ENCODE peak calls at places on chromosomes 11 and 22, in five cellular contexts. R, G, F, H and I are unnamed samples.

GRCh38 chr11:83865636-83866461 is 579.7 kb upstream of the CCDC90B start:
- DNase-seq in R (peak), G (no peak), F (no peak), H (no peak), I (no peak)

GRCh38 chr11:23865341-23865975 is 631.4 kb upstream of the LUZP2 start:
- DNase-seq in R (peak), G (no peak), F (no peak), H (no peak), I (no peak)

GRCh38 chr22:48772286-48772907 is 1055.3 kb downstream of the BRD1 start:
- DNase-seq in R (no peak), G (peak), F (no peak), H (no peak), I (no peak)

GRCh38 chr11:38646382-38646781 is 2048.3 kb upstream of the RAG2 start:
- DNase-seq in R (no peak), G (no peak), F (no peak), H (no peak), I (no peak)

GRCh38 chr11:77211594-77212251 is 83.7 kb downstream of the MYO7A start:
- DNase-seq in R (no peak), G (peak), F (no peak), H (no peak), I (no peak)

GRCh38 chr11:67450796-67451657 is 1.5 kb downstream of the GPR152 start:
- DNase-seq in R (no peak), G (no peak), F (no peak), H (no peak), I (no peak)

GRCh38 chr11:112831041-112831440 is 130.2 kb upstream of the NCAM1 start:
- DNase-seq in R (no peak), G (no peak), F (no peak), H (no peak), I (no peak)

GRCh38 chr11:61309141-61309540 is 14.0 kb upstream of the VWCE start:
- DNase-seq in R (no peak), G (no peak), F (no peak), H (no peak), I (no peak)

GRCh38 chr11:48078661-48079060 is 98.3 kb downstream of the PTPRJ start:
- DNase-seq in R (no peak), G (no peak), F (no peak), H (no peak), I (no peak)

GRCh38 chr11:117851091-117851490 is 25.4 kb downstream of the FXYD6 start:
- DNase-seq in R (peak), G (peak), F (no peak), H (no peak), I (peak)

GRCh38 chr11:10659339-10660216 is 34.0 kb downstream of the IRAG1 start:
- DNase-seq in R (peak), G (peak), F (no peak), H (no peak), I (peak)

GRCh38 chr11:10303558-10304363 is 1.1 kb upstream of the ADM start:
- DNase-seq in R (peak), G (peak), F (no peak), H (peak), I (no peak)

GRCh38 chr11:79482800-79483199 is 42.0 kb upstream of the TENM4 start:
- DNase-seq in R (no peak), G (no peak), F (no peak), H (no peak), I (no peak)

GRCh38 chr11:117685566-117685965 is 111.5 kb downstream of the DSCAML1 start:
- DNase-seq in R (no peak), G (no peak), F (no peak), H (no peak), I (no peak)

GRCh38 chr11:123429336-123429735 is 733 bp upstream of the GRAMD1B start:
- DNase-seq in R (peak), G (peak), F (no peak), H (no peak), I (no peak)

GRCh38 chr11:118892515-118892914 is 8.8 kb downstream of the CXCR5 start:
- DNase-seq in R (no peak), G (no peak), F (peak), H (peak), I (no peak)

GRCh38 chr11:101401245-101401644 is 182.6 kb downstream of the TRPC6 start:
- DNase-seq in R (peak), G (no peak), F (no peak), H (no peak), I (no peak)

GRCh38 chr11:83112886-83113285 is 41.2 kb upstream of the RAB30 start:
- DNase-seq in R (peak), G (no peak), F (no peak), H (no peak), I (no peak)

GRCh38 chr11:120389693-120390584 is 53.7 kb downstream of the ARHGEF12 start:
- DNase-seq in R (no peak), G (no peak), F (no peak), H (no peak), I (no peak)

GRCh38 chr11:112000703-112001102 is 24.5 kb upstream of the DLAT start:
- DNase-seq in R (no peak), G (no peak), F (no peak), H (no peak), I (no peak)

GRCh38 chr22:30241576-30242371 is 4.8 kb downstream of the LIF start:
- DNase-seq in R (no peak), G (no peak), F (no peak), H (no peak), I (no peak)

GRCh38 chr11:119608201-119608600 is 120.8 kb downstream of the NECTIN1 start:
- DNase-seq in R (no peak), G (no peak), F (no peak), H (no peak), I (no peak)

GRCh38 chr22:23119492-23120414 is 22.0 kb downstream of the RSPH14 start:
- DNase-seq in R (no peak), G (no peak), F (peak), H (peak), I (no peak)

GRCh38 chr22:17575681-17576080 is 12.4 kb downstream of the SLC25A18 start:
- DNase-seq in R (no peak), G (no peak), F (no peak), H (no peak), I (no peak)

GRCh38 chr11:13278620-13279486 is 1.3 kb downstream of the BMAL1 start:
- DNase-seq in R (no peak), G (no peak), F (no peak), H (no peak), I (no peak)

GRCh38 chr11:289706-290620 is 1.0 kb downstream of the PGGHG start:
- DNase-seq in R (no peak), G (peak), F (no peak), H (peak), I (peak)

GRCh38 chr11:43567396-43567975 is 113.1 kb upstream of the HSD17B12 start:
- DNase-seq in R (peak), G (no peak), F (no peak), H (no peak), I (no peak)

DNA sequence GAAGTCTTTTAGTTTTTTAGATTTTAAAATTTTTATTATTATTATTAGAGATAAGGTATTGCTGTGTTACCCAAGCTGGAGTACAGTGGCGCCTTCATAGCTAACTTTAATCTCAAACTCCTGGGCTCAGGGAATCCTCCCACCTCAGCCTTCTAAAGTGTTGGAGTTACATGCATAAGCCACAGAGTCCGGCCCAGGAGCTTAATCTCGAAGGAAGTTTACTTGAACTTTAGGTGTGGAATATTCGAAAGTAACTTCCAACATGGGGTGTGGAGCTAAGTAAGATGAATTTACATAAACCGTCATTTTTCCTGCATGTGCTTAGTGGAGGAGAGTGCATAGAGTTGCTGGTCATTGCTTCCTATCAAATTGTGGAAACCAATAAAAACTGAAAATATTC is 1.4 kb downstream of the ATG13 start:
- DNase-seq in R (no peak), G (no peak), F (no peak), H (no peak), I (no peak)
- H3K4me3 ChIP-seq in R (peak), G (no peak), F (no peak), H (peak), I (peak)

DNA sequence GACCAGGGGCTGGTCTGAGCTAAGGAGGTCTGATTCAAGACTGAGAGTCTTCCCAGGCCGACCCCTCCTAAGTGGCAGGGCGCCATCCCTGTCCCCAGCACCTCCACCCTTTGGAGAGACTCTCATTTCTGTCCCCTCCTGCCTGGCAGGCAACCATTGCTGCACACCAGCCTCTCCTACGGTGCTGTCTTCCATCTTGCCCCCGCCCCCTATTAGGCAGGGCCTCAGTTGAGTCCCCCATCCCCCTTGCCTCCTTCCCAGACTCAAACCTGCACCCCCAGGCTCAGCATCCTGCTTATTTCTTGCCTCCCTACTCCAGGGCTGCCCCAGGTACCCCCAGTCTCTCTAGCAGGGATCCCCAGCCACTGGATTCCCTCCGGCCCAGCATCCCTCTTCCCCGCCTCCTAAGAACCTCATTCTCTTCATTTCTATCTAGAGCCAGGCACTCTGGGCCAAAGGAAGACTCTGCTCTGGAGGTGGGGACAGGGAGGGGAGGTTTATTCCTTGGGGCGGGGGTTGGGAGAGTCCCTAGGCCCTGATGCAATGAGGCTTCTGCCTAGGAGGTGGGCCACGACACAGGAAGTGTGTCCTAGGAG is 1.7 kb upstream of the RCOR2 start:
- DNase-seq in R (no peak), G (no peak), F (no peak), H (no peak), I (no peak)
- H3K4me3 ChIP-seq in R (no peak), G (no peak), F (no peak), H (no peak), I (no peak)

GRCh38 chr11:65879622-65880021 is at the start of gene CTSW:
- DNase-seq in R (no peak), G (no peak), F (no peak), H (peak), I (no peak)
- H3K4me3 ChIP-seq in R (no peak), G (no peak), F (no peak), H (peak), I (no peak)

GRCh38 chr11:65213322-65214211 is 31.8 kb downstream of the CAPN1 start:
- DNase-seq in R (no peak), G (peak), F (no peak), H (peak), I (no peak)
- H3K4me3 ChIP-seq in R (no peak), G (no peak), F (no peak), H (no peak), I (no peak)

GRCh38 chr11:63613517-63614135 is 607 bp downstream of the PLAAT3 start:
- DNase-seq in R (no peak), G (peak), F (peak), H (peak), I (peak)
- H3K4me3 ChIP-seq in R (peak), G (peak), F (peak), H (peak), I (peak)

DNA sequence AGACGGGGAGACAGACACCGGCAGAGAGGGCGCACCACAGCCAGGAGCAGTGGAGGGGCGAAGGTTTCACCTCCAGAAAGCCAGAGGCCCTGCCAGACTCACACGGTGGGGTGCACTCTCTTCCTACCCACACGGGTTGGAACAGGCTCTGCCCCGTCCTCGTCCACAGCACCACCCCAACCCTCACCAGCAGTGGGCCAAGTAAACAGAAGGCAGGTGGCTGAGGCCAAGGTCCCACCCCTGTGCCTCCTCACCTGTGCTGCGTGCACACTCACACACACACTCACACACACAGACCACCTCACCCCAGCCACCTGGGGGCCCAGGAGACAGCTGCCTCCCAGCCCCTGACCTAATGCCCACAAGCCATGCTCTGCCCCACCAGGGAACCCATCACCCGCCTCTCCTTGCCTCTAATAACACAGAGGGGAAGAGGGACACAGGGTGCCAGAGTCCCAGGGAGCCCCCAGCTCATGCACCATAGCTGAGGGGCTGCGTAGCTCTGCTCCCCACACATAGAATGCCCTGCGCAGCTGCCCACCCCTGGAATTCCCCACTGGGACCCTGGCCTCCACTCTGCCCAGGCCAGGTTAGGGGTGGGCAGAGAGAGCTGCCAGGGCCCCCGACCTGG is 3.1 kb downstream of the CYB5R3 start:
- DNase-seq in R (no peak), G (no peak), F (no peak), H (no peak), I (no peak)
- H3K4me3 ChIP-seq in R (no peak), G (no peak), F (no peak), H (no peak), I (peak)

GRCh38 chr11:63490551-63491239 is at the start of gene PLAAT5:
- DNase-seq in R (no peak), G (no peak), F (no peak), H (no peak), I (peak)
- H3K4me3 ChIP-seq in R (peak), G (peak), F (peak), H (no peak), I (peak)